ENCODE peak calls at places on chromosomes 5 and 9, in nine cellular contexts. E, W, N, L, H, T, M, D and F are unnamed samples.

GRCh38 chr9:108760841-108761240 is 94.9 kb downstream of the ACTL7B start:
- DNase-seq in L (no peak), N (no peak), W (no peak), H (no peak), T (no peak), M (no peak), E (no peak), D (no peak), F (no peak)

GRCh38 chr5:122471752-122472061 is 159.7 kb downstream of the SNCAIP start:
- DNase-seq in M (no peak), T (no peak), D (no peak), H (no peak), L (no peak), N (no peak), W (no peak), E (no peak), F (no peak)

GRCh38 chr9:21316860-21317259 is 11.7 kb upstream of the IFNA5 start:
- DNase-seq in E (no peak), M (no peak), W (peak), D (no peak), L (no peak), T (no peak), H (no peak), N (no peak), F (no peak)

GRCh38 chr9:84781431-84781830 is 111.9 kb downstream of the NTRK2 start:
- DNase-seq in E (no peak), M (no peak), H (no peak), L (no peak), T (no peak), N (no peak), W (peak), D (no peak), F (no peak)

GRCh38 chr5:139650689-139651501 is 2.7 kb downstream of the CXXC5 start:
- DNase-seq in W (peak), D (no peak), M (peak), T (peak), H (no peak), N (no peak), E (peak), L (peak), F (no peak)

GRCh38 chr9:76215066-76215465 is 179.2 kb downstream of the RFK start:
- DNase-seq in N (no peak), W (peak), T (peak), L (no peak), H (no peak), M (peak), E (no peak), D (no peak), F (no peak)

GRCh38 chr9:68747043-68747533 is 42.0 kb downstream of the PIP5K1B start:
- DNase-seq in N (no peak), T (no peak), E (no peak), L (no peak), W (no peak), H (no peak), D (no peak), M (no peak), F (no peak)

GRCh38 chr5:68251386-68251785 is 35.8 kb downstream of the PIK3R1 start:
- DNase-seq in H (peak), W (no peak), N (no peak), T (no peak), M (no peak), E (no peak), D (no peak), L (no peak), F (no peak)

GRCh38 chr5:158234323-158235158 is 375.6 kb upstream of the CLINT1 start:
- DNase-seq in N (no peak), W (peak), H (no peak), M (no peak), L (no peak), T (peak), E (no peak), D (no peak), F (no peak)

GRCh38 chr5:142506046-142506445 is 179.8 kb downstream of the FGF1 start:
- DNase-seq in L (no peak), W (peak), D (no peak), E (no peak), T (peak), M (peak), N (no peak), H (no peak), F (no peak)

GRCh38 chr9:3939820-3940219 is 360.0 kb downstream of the GLIS3 start:
- DNase-seq in D (no peak), T (no peak), L (no peak), H (no peak), E (no peak), M (no peak), N (no peak), W (no peak), F (no peak)

GRCh38 chr9:69317081-69317480 is 7.9 kb upstream of the ENTREP1 start:
- DNase-seq in W (no peak), N (no peak), H (no peak), L (no peak), E (no peak), T (no peak), D (no peak), M (no peak), F (no peak)

GRCh38 chr5:112691341-112691685 is 46.4 kb upstream of the APC start:
- DNase-seq in T (no peak), H (no peak), D (no peak), L (no peak), W (peak), N (no peak), M (no peak), E (no peak), F (no peak)

GRCh38 chr5:148791334-148791667 is 35.1 kb upstream of the ADRB2 start:
- DNase-seq in M (peak), L (no peak), W (peak), N (no peak), T (peak), E (no peak), D (no peak), H (no peak), F (no peak)